ENCODE peak calls at places on chromosomes 2 and 18, in seven cellular contexts. W is cardiac fibroblast; A is astrocyte of the spinal cord; X is H9; R is activated CD8-positive, alpha-beta T cell treated with anti-CD3 and anti-CD28 coated beads for 36 hours; C is right lobe of liver; T is glutamatergic neuron. H is an unnamed sample.
A peak's percentile ranks its signal among the peaks of the same experiment; 100 is the strongest.

GRCh38 chr2:159459279-159459678 is 157.1 kb downstream of the BAZ2B start:
- DNase-seq in W (peak; percentile 16), R (no peak), T (no peak), C (no peak), A (peak; percentile 12), X (no peak), H (no peak)

GRCh38 chr18:76434452-76434851 is 60.6 kb downstream of the ZNF516 start:
- DNase-seq in X (no peak), R (no peak), T (no peak), A (no peak), W (no peak), C (no peak), H (no peak)

GRCh38 chr2:84946204-84947009 is 24.6 kb upstream of the KCMF1 start:
- DNase-seq in T (no peak), X (no peak), A (peak; percentile 74), R (peak; percentile 92), C (no peak), W (peak; percentile 91), H (peak; percentile 78)

GRCh38 chr2:54549912-54550518 is 93.9 kb downstream of the SPTBN1 start:
- DNase-seq in W (no peak), R (no peak), A (no peak), T (no peak), X (no peak), C (no peak), H (no peak)

GRCh38 chr2:58895849-58896248 is 654.7 kb upstream of the FANCL start:
- DNase-seq in R (no peak), C (peak; percentile 53), A (peak; percentile 49), X (no peak), W (no peak), T (no peak), H (no peak)

GRCh38 chr2:179773986-179774385 is 87.4 kb downstream of the ZNF385B start:
- DNase-seq in R (no peak), X (no peak), W (no peak), C (no peak), A (no peak), T (no peak), H (no peak)

GRCh38 chr2:236574424-236575145 is 5.0 kb downstream of the ACKR3 start:
- DNase-seq in W (no peak), X (no peak), A (no peak), R (no peak), C (no peak), T (no peak), H (no peak)

GRCh38 chr18:39840406-39840805 is 2114.6 kb upstream of the PIK3C3 start:
- DNase-seq in W (peak; percentile 83), C (no peak), R (no peak), A (peak; percentile 91), X (no peak), T (no peak), H (no peak)

GRCh38 chr18:12238861-12239260 is 15.3 kb upstream of the CIDEA start:
- DNase-seq in X (no peak), T (no peak), W (peak; percentile 56), R (no peak), C (no peak), A (peak; percentile 33), H (no peak)

GRCh38 chr2:29033172-29033571 is 41.2 kb downstream of the PCARE start:
- DNase-seq in R (no peak), W (peak; percentile 70), A (peak; percentile 22), C (no peak), X (peak; percentile 57), T (no peak), H (no peak)

GRCh38 chr2:203858176-203858575 is 9.4 kb upstream of the CTLA4 start:
- DNase-seq in R (peak; percentile 55), C (no peak), A (no peak), T (no peak), W (no peak), X (no peak), H (no peak)

GRCh38 chr2:157466764-157467163 is 22.9 kb upstream of the CYTIP start:
- DNase-seq in A (no peak), T (no peak), X (no peak), C (no peak), R (peak; percentile 83), W (no peak), H (peak; percentile 20)

GRCh38 chr2:10071595-10071994 is 8.6 kb downstream of the CYS1 start:
- DNase-seq in R (no peak), C (peak; percentile 46), W (no peak), T (no peak), X (peak; percentile 48), A (no peak), H (no peak)
- TF ChIP-seq CTCF in R (no peak), C (no peak), W (no peak), T (no peak), X (no peak), A (no peak), H (no peak)

GRCh38 chr2:96693286-96694200 is 46.3 kb downstream of the LMAN2L start:
- DNase-seq in X (no peak), R (no peak), C (no peak), T (no peak), W (no peak), A (no peak), H (no peak)

GRCh38 chr2:96694279-96694678 is 45.6 kb downstream of the LMAN2L start:
- DNase-seq in C (no peak), W (no peak), T (no peak), R (no peak), X (no peak), A (no peak), H (no peak)

GRCh38 chr2:96694816-96695455 is 44.9 kb downstream of the LMAN2L start:
- DNase-seq in T (no peak), X (no peak), R (no peak), C (no peak), W (no peak), A (no peak), H (no peak)

GRCh38 chr2:96697476-96697875 is 42.4 kb downstream of the LMAN2L start:
- DNase-seq in R (no peak), C (no peak), T (no peak), A (no peak), X (no peak), W (no peak), H (no peak)

DNA sequence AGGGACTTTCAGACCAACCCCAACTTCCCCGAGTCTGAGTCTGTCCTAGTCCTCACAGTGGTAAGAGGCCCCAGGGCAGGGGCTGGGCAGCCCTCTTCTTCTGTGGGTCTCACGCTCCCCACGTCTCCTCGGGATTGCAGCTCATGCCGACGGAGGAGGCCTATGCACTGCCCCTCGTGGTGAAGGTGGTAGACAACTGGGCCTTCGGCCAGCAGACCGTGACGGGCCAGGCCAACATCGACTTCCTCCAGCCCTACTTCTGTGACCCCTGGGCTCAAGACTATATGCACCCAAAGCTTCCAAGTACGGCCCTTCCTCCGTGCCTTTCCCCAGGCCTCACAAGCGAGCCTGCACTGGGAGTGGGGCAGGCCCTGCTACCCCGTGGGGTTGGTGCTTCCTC is 44.3 kb downstream of the LMAN2L start:
- DNase-seq in R (no peak), A (no peak), C (no peak), W (no peak), X (no peak), T (no peak), H (no peak)
- TF ChIP-seq CTCF in R (no peak), A (no peak), C (no peak), W (no peak), X (no peak), T (no peak), H (no peak)

GRCh38 chr2:65128297-65129190 is 1.4 kb downstream of the RAB1A start:
- DNase-seq in A (peak; percentile 23), C (no peak), T (no peak), X (no peak), R (peak; percentile 20), W (peak; percentile 62), H (no peak)

GRCh38 chr2:65130440-65131175 is 702 bp upstream of the RAB1A start:
- DNase-seq in W (no peak), R (no peak), A (no peak), X (no peak), T (no peak), C (no peak), H (no peak)

GRCh38 chr2:65133626-65134025 is 3.7 kb upstream of the RAB1A start:
- DNase-seq in C (no peak), X (no peak), T (no peak), R (no peak), W (no peak), A (no peak), H (no peak)

GRCh38 chr2:65129276-65129612 is 662 bp downstream of the RAB1A start:
- DNase-seq in C (no peak), R (no peak), T (no peak), A (no peak), W (no peak), X (no peak), H (no peak)

DNA sequence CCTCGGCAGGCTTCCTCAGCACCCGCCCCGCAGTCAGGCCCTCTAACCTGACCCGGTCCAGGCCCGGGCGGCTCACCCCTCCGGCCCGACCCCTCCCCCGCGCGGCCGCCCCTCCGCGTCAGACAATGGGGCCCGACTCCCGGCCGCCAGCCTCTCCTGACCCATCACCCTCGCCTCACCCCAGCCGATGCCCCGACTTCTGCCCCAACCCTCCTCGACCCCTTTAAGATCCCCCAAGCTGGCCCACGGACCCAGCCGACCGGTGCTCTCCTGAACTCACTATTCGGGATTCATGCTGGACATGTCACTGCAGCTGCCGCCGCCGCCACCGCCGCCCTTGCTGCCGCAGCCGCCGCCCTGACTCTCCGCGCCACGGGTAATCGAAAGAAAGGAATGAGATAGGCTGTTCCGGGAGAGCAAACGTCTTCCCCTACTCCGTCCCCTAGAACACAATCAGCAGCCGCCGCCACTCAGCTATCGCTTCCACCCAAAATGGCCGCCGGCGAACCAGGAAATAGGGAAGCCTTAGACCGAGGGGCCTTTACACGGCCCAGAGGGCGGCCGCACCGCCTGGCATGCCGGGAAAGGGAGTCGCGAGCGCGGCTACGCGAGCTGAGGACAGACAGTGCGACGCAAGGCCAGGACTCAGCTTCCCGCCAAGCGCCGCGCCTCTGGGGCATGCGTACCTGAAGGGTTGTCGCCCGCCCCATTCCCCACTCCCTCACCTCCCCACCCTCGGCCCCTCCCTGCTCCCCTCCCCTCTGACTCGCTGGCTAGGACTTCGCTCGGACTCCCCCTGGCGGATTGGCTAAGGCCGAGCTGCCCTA is at the start of gene RAB1A:
- DNase-seq in X (peak; percentile 100), T (peak; percentile 99), C (peak; percentile 100), R (peak; percentile 99), W (peak; percentile 100), A (peak; percentile 100), H (peak; percentile 98)
- TF ChIP-seq CTCF in X (peak; percentile 43), T (peak; percentile 53), C (peak; percentile 33), R (no peak), W (no peak), A (peak; percentile 29), H (no peak)

DNA sequence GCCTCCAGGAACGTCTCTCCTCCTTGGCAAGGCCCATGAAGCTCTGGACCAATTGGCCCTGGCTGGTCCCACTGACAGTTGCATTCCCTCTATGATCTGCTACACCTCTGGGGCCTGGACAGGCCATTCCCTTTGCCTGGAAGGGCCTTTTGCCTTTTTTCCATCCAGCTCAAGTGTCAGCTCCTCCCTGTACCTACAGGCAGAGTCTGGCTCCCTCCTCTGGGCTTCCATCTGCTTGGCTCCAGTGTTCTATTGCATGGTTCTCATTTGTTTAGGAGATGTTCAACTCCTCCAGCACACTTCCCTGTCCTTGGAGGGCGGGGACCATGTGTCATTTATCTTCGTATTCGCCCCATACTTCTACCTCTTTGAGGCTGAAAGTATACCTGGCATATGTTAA is 61.1 kb downstream of the PRKCE start:
- DNase-seq in A (no peak), C (no peak), X (no peak), R (no peak), W (no peak), T (no peak), H (no peak)
- TF ChIP-seq CTCF in A (no peak), C (no peak), X (no peak), R (no peak), W (no peak), T (no peak), H (peak; percentile 9)

H was measured in GM10248.